ENCODE peak calls at places on chromosomes 3 and 15, in five cellular contexts. G is RWPE2, P is thoracic aorta, D is colonic mucosa, S is H9. R is an unnamed sample.

GRCh38 chr3:178856804-178857203 is 214.8 kb downstream of the ZMAT3 start:
- DNase-seq in P (no peak), S (no peak), D (no peak), G (no peak), R (no peak)

GRCh38 chr3:77825045-77825827 is 785.3 kb downstream of the ROBO2 start:
- DNase-seq in S (no peak), G (peak; percentile 96), P (no peak), D (peak; percentile 31), R (no peak)

GRCh38 chr3:56771376-56771775 is 30.4 kb downstream of the ARHGEF3 start:
- DNase-seq in G (no peak), P (no peak), D (no peak), S (no peak), R (no peak)

GRCh38 chr3:143795849-143796248 is 52.4 kb downstream of the SLC9A9 start:
- DNase-seq in D (no peak), S (no peak), G (no peak), P (no peak), R (no peak)

GRCh38 chr3:113496924-113497323 is 18.0 kb downstream of the SPICE1 start:
- DNase-seq in P (no peak), G (no peak), D (no peak), S (no peak), R (no peak)

GRCh38 chr3:25962255-25962654 is 172.4 kb downstream of the OXSM start:
- DNase-seq in S (peak; percentile 72), D (no peak), P (no peak), G (no peak), R (peak; percentile 6)

GRCh38 chr3:37096972-37097371 is 77.4 kb downstream of the LRRFIP2 start:
- DNase-seq in S (no peak), P (no peak), D (no peak), G (no peak), R (no peak)

GRCh38 chr15:87326274-87326673 is 930.3 kb downstream of the NTRK3 start:
- DNase-seq in G (no peak), D (no peak), S (no peak), P (no peak), R (no peak)

GRCh38 chr15:62218841-62219240 is 53.8 kb upstream of the C2CD4B start:
- DNase-seq in D (no peak), G (no peak), P (no peak), S (no peak), R (no peak)

GRCh38 chr3:5275529-5275928 is 88.0 kb downstream of the EDEM1 start:
- DNase-seq in P (no peak), S (no peak), G (no peak), D (no peak), R (no peak)

GRCh38 chr15:44593042-44593736 is 56.2 kb downstream of the EIF3J start:
- DNase-seq in G (no peak), P (no peak), D (no peak), S (no peak), R (no peak)

GRCh38 chr15:69395460-69395859 is 18.7 kb upstream of the KIF23 start:
- DNase-seq in G (no peak), D (no peak), S (no peak), P (no peak), R (no peak)

GRCh38 chr15:50236433-50236832 is 29.1 kb downstream of the HDC start:
- DNase-seq in D (no peak), G (no peak), S (no peak), P (no peak), R (no peak)

GRCh38 chr15:100043069-100043641 is 298.6 kb downstream of the ADAMTS17 start:
- DNase-seq in G (peak; percentile 90), S (no peak), D (no peak), P (no peak), R (peak; percentile 45)

GRCh38 chr3:166498439-166498838 is 661.2 kb upstream of the BCHE start:
- DNase-seq in D (no peak), P (no peak), G (no peak), S (no peak), R (no peak)

GRCh38 chr15:67590191-67590590 is 47.7 kb downstream of the MAP2K5 start:
- DNase-seq in P (no peak), S (no peak), G (no peak), D (no peak), R (no peak)

GRCh38 chr3:18500322-18500721 is 75.2 kb upstream of the SATB1 start:
- DNase-seq in S (no peak), P (no peak), D (no peak), G (no peak), R (no peak)

GRCh38 chr3:66441124-66441523 is 59.7 kb downstream of the LRIG1 start:
- DNase-seq in P (no peak), D (no peak), G (no peak), S (no peak), R (no peak)

DNA sequence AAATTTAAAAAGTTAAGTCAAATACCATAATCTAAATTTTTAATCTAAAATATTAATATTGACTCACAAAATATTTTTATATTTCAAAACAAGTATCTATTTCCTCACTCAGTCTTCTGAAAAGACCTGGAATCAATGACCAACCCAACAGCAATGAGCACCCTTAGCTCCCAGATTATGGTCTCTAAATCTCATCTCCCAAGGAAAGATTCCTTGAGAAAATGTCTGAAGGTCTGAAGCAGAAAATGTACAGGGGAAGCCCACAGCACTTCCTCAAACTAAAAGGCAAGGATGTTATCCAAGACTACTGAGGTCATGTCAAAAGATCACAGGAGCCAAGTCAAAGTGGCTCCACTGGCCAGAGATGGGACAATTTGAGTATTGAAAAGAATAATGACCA is 51.0 kb upstream of the SLCO2A1 start:
- DNase-seq in G (no peak), P (no peak), D (no peak), S (no peak), R (no peak)
- H3K27ac ChIP-seq in G (no peak overlapping the region), P (no peak overlapping the region), D (no peak overlapping the region), S (no peak overlapping the region), R (no peak overlapping the region)

DNA sequence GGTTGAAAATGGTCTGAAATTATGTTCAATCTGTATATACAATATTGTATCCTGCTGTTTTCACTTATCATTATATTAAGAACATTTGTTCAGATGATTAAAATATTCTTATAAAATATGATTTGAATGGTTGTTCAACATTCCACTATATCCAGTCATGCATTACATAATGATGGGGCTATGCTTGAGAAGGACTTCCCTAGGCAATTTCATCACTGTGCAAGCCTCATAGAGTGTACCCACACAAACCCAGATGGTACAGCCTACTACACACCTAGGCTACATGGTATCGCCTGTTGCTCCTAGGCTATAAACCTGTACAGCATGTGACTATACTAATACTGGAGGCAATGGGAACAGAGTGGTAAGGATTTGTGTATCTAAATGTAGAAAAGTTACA is 30.5 kb downstream of the SLC7A14 start:
- DNase-seq in G (no peak), D (no peak), P (no peak), S (no peak), R (no peak)
- H3K27me3 ChIP-seq in G (no peaks in the 10 kb centered on the region), D (no peaks in the 10 kb centered on the region), P (no peaks in the 10 kb centered on the region), S (no peaks in the 10 kb centered on the region), R (no peaks in the 10 kb centered on the region)

GRCh38 chr3:71703796-71704195 is 21.4 kb downstream of the EIF4E3 start:
- DNase-seq in S (no peak), D (no peak), G (no peak), P (no peak), R (no peak)
- H3K27ac ChIP-seq in S (no peak overlapping the region), D (no peak overlapping the region), G (peak overlapping the region; percentile 77), P (no peak overlapping the region), R (no peak overlapping the region)

DNA sequence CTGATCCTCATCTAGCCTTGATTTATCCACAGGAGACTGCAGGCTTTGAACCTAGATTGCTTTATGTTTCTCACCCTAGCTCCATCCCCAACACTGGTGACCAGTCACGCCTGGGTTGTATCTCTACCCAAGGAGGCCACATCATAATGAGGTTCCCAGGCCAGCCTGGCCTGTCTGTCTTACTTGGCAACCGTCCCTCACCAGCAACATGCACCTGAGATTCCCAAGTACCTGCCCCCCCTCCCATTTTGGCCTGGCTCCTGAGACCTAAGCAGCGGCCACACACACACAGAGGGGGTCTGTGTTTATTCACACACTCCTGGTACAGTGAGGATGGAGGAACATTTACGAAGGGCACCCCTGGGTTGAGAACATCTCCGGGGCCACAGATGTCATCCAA is 2.4 kb downstream of the CAMK2N2 start:
- DNase-seq in S (no peak), D (no peak), P (no peak), G (no peak), R (no peak)
- H3K27me3 ChIP-seq in S (peaks cover 14% of the 10 kb centered on the region), D (peaks cover 42% of the 10 kb centered on the region), P (peaks cover 18% of the 10 kb centered on the region), G (peaks cover 23% of the 10 kb centered on the region), R (no peaks in the 10 kb centered on the region)

GRCh38 chr3:10142707-10143560 is 1.4 kb downstream of the VHL start:
- DNase-seq in P (no peak), S (peak; percentile 36), D (no peak), G (no peak), R (peak; percentile 23)
- H3K27ac ChIP-seq in P (no peak overlapping the region), S (no peak overlapping the region), D (no peak overlapping the region), G (peak overlapping the region; percentile 56), R (peak overlapping the region; percentile 91)